ENCODE peak calls at places on chromosome 6, in four cellular contexts. N, J, A and U are unnamed samples.

GRCh38 chr6:166004491-166005275 is 163.0 kb downstream of the TBXT start:
- DNase-seq in N (no peak), J (no peak), A (no peak), U (no peak)

GRCh38 chr6:127216821-127217789 is 49.6 kb upstream of the RNF146 start:
- DNase-seq in N (no peak), J (no peak), A (no peak), U (no peak)

GRCh38 chr6:169723200-169723909 is 945 bp downstream of the PHF10 start:
- DNase-seq in N (peak), J (peak), A (no peak), U (peak)

GRCh38 chr6:134034951-134035822 is 17.2 kb downstream of the SLC2A12 start:
- DNase-seq in N (no peak), J (no peak), A (no peak), U (no peak)

GRCh38 chr6:13664703-13665352 is 46.8 kb downstream of the RANBP9 start:
- DNase-seq in N (no peak), J (peak), A (no peak), U (no peak)

GRCh38 chr6:168121308-168121665 is 42.3 kb upstream of the FRMD1 start:
- DNase-seq in N (no peak), J (no peak), A (no peak), U (no peak)

GRCh38 chr6:52568320-52568719 is 8.5 kb downstream of the TRAM2 start:
- DNase-seq in N (no peak), J (no peak), A (no peak), U (no peak)

GRCh38 chr6:124441430-124441829 is 520.8 kb upstream of the RNF217 start:
- DNase-seq in N (no peak), J (no peak), A (no peak), U (no peak)

GRCh38 chr6:167314180-167314821 is 10.6 kb upstream of the TTLL2 start:
- DNase-seq in N (no peak), J (no peak), A (no peak), U (no peak)

GRCh38 chr6:5695260-5696245 is 311.2 kb downstream of the NRN1 start:
- DNase-seq in N (no peak), J (no peak), A (no peak), U (no peak)

GRCh38 chr6:27133281-27134227 is 113.9 kb upstream of the PRSS16 start:
- DNase-seq in N (no peak), J (peak), A (peak), U (peak)

GRCh38 chr6:36386495-36387439 is 702 bp downstream of the ETV7 start:
- DNase-seq in N (peak), J (no peak), A (no peak), U (peak)

GRCh38 chr6:107894821-107895396 is 63.1 kb downstream of the SEC63 start:
- DNase-seq in N (no peak), J (no peak), A (peak), U (no peak)

GRCh38 chr6:131966443-131966842 is 15.3 kb upstream of the CCN2 start:
- DNase-seq in N (no peak), J (no peak), A (no peak), U (no peak)

GRCh38 chr6:168713013-168713412 is 272.0 kb downstream of the SMOC2 start:
- DNase-seq in N (no peak), J (no peak), A (no peak), U (no peak)

GRCh38 chr6:52595000-52595795 is 18.3 kb upstream of the TRAM2 start:
- DNase-seq in N (no peak), J (peak), A (peak), U (no peak)

GRCh38 chr6:106525111-106525884 is 104.0 kb downstream of the RTN4IP1 start:
- DNase-seq in N (no peak), J (no peak), A (no peak), U (no peak)

GRCh38 chr6:72420409-72420808 is 201.5 kb upstream of the KCNQ5 start:
- DNase-seq in N (no peak), J (no peak), A (no peak), U (no peak)

GRCh38 chr6:158660331-158660730 is 10.5 kb downstream of the SYTL3 start:
- DNase-seq in N (peak), J (no peak), A (no peak), U (peak)
- TF ChIP-seq CREM in N (peak), J (no peak), A (no peak), U (no peak)

GRCh38 chr6:24902782-24903181 is 33.0 kb downstream of the RIPOR2 start:
- DNase-seq in N (no peak), J (no peak), A (no peak), U (no peak)
- TF ChIP-seq ATF3 in N (no peak), J (no peak), A (no peak), U (no peak)

DNA sequence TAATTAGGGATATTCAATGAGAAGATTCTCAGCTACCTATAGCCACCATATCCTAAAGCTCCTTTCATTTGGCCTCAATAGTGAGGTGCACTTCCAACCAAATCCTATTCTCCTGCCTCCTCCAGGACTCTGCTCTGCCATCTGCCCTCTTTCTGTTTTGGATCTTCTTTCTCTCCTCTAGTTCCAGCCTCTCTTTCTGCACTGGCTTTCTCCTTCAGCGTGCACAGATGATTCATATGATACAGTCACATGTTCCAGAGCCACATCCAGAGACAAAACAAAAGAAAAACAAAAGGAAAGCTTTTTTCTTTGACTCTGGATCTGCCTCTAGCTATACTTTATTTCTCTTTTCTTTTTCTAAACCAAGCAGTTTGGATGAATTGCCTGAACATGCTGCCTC is 531.9 kb upstream of the MAN1A1 start:
- DNase-seq in N (no peak), J (no peak), A (no peak), U (no peak)
- TF ChIP-seq CBFB in N (no peak), J (no peak), A (no peak), U (no peak)

GRCh38 chr6:149642829-149643580 is 5.5 kb downstream of the KATNA1 start:
- DNase-seq in N (no peak), J (no peak), A (no peak), U (no peak)
- TF ChIP-seq CREM in N (no peak), J (no peak), A (peak), U (no peak)

GRCh38 chr6:158475344-158476302 is 84.3 kb upstream of the TMEM181 start:
- DNase-seq in N (peak), J (no peak), A (peak), U (no peak)
- TF ChIP-seq ATF3 in N (no peak), J (no peak), A (no peak), U (no peak)

DNA sequence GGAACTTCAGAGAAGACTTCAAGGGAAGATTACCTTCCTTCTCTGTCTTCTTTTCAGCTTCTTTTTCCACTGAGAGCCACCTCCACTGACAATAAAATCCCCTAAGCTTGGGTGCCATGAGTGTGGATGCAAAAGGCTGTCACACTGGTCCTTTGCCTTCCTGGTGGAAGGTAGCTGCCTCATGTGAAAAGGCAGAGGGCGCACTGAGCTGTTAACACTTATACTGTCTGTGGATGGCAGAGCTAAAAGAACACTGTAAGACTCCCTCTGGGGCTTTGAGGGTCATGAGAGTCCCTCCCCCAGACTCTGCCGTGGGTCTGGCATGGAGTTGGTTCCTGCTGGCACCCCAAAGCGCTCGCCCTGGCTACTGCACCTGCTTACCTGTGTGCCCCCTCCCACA is 536.7 kb upstream of the IMPG1 start:
- DNase-seq in N (no peak), J (no peak), A (no peak), U (no peak)
- TF ChIP-seq CBFB in N (no peak), J (no peak), A (no peak), U (no peak)

GRCh38 chr6:101613556-101613955 is 220.0 kb downstream of the GRIK2 start:
- DNase-seq in N (no peak), J (no peak), A (no peak), U (no peak)

GRCh38 chr6:101605874-101606273 is 212.4 kb downstream of the GRIK2 start:
- DNase-seq in N (no peak), J (no peak), A (peak), U (no peak)

GRCh38 chr6:101605426-101605825 is 211.9 kb downstream of the GRIK2 start:
- DNase-seq in N (no peak), J (no peak), A (no peak), U (no peak)

GRCh38 chr6:101607286-101607685 is 213.8 kb downstream of the GRIK2 start:
- DNase-seq in N (no peak), J (no peak), A (no peak), U (no peak)

GRCh38 chr6:101608724-101609123 is 215.2 kb downstream of the GRIK2 start:
- DNase-seq in N (no peak), J (peak), A (no peak), U (no peak)
- TF ChIP-seq CREM in N (no peak), J (peak), A (no peak), U (no peak)

GRCh38 chr6:137867685-137868509 is 838 bp downstream of the TNFAIP3 start:
- DNase-seq in N (peak), J (no peak), A (no peak), U (peak)
- TF ChIP-seq ATF3 in N (no peak), J (no peak), A (no peak), U (no peak)

GRCh38 chr6:101399627-101399955 is 6.1 kb downstream of the GRIK2 start:
- DNase-seq in N (no peak), J (no peak), A (no peak), U (peak)
- TF ChIP-seq CBFB in N (no peak), J (no peak), A (no peak), U (no peak)

GRCh38 chr6:155126727-155127439 is 131.8 kb downstream of the TIAM2 start:
- DNase-seq in N (peak), J (peak), A (no peak), U (no peak)
- TF ChIP-seq CREM in N (no peak), J (no peak), A (no peak), U (no peak)